ENCODE peak calls at places on chromosomes 3 and 15, in four cellular contexts. U is AG09309, N is left ventricle myocardium inferior, S is right lobe of liver. C is an unnamed sample.

GRCh38 chr3:122081543-122081942 is 26.4 kb downstream of the CD86 start:
- DNase-seq in U (no peak), N (no peak), S (no peak), C (no peak)

GRCh38 chr15:59879506-59879905 is 124.6 kb upstream of the FOXB1 start:
- DNase-seq in U (peak), N (no peak), S (no peak), C (no peak)

GRCh38 chr3:17077614-17078013 is 192.9 kb downstream of the PLCL2 start:
- DNase-seq in U (no peak), N (peak), S (no peak), C (no peak)

GRCh38 chr3:50350213-50350526 is 405 bp downstream of the NPRL2 start:
- DNase-seq in U (no peak), N (no peak), S (no peak), C (no peak)

GRCh38 chr15:29844290-29844903 is 22.1 kb upstream of the TJP1 start:
- DNase-seq in U (no peak), N (no peak), S (no peak), C (no peak)

GRCh38 chr3:150722267-150722666 is 18.5 kb upstream of the ERICH6 start:
- DNase-seq in U (no peak), N (no peak), S (no peak), C (no peak)

GRCh38 chr3:189674249-189674913 is 43.2 kb downstream of the TP63 start:
- DNase-seq in U (no peak), N (no peak), S (no peak), C (no peak)

GRCh38 chr3:191531434-191531833 is 70.5 kb downstream of the PYDC2 start:
- DNase-seq in U (no peak), N (no peak), S (no peak), C (no peak)

GRCh38 chr3:190362258-190362657 is 25.7 kb upstream of the CLDN16 start:
- DNase-seq in U (no peak), N (no peak), S (no peak), C (no peak)

GRCh38 chr15:36845270-36845669 is 255.1 kb downstream of the MEIS2 start:
- DNase-seq in U (no peak), N (no peak), S (no peak), C (no peak)

GRCh38 chr3:177776656-177777055 is 579.4 kb upstream of the TBL1XR1 start:
- DNase-seq in U (no peak), N (no peak), S (no peak), C (peak)

GRCh38 chr3:65130782-65131181 is 443.0 kb upstream of the ADAMTS9 start:
- DNase-seq in U (no peak), N (no peak), S (no peak), C (no peak)

GRCh38 chr3:102400766-102401165 is 34.0 kb upstream of the ZPLD1 start:
- DNase-seq in U (no peak), N (no peak), S (no peak), C (peak)

GRCh38 chr3:107208796-107209195 is 168.4 kb upstream of the CCDC54 start:
- DNase-seq in U (no peak), N (no peak), S (no peak), C (no peak)

GRCh38 chr15:65816441-65816840 is 24.3 kb upstream of the DENND4A start:
- DNase-seq in U (no peak), N (no peak), S (no peak), C (no peak)

GRCh38 chr3:21920431-21920830 is 169.4 kb upstream of the ZNF385D start:
- DNase-seq in U (peak), N (no peak), S (no peak), C (peak)

GRCh38 chr3:56838441-56838840 is 36.7 kb upstream of the ARHGEF3 start:
- DNase-seq in U (no peak), N (no peak), S (no peak), C (no peak)

DNA sequence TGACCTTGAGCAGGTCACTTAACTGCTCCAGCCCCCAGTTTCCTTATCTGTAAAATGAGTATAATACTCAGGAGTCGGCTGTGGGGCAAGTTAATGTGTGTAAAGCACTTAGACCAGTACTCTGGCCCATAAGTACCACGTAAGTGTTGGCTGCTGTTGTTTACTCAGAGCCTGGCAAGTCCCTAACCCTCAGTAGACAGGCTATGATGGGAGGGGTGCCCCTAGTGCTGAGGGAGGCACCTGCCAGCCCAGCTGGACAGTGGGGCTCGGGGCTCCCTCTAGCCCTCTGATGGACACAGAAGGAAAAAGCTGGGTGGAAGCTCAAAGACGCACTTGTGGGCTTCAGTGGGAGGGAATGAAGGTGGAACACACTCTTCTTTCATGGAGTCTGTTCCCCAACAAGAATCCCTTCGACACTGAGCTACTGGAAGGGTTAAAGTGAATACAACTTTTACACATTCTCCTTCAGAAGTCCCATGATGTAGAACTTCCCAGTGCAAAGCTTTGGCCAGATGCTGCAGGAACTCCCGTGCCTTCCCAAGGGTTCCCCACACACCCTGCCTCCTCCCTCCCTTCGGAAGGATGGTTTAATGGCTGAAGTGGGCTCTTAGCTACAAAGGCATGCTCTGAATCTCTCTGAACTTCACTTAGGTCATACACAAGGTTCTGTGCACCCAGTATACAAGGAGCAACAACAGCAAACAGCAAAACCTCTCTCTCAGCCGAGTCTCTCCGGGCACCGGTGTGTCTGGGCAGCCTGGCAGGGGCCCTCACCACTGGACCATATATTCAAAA is 25.4 kb downstream of the TMEM44 start:
- DNase-seq in U (no peak), N (no peak), S (no peak), C (no peak)
- TF ChIP-seq CTCF in U (no peak), N (no peak), S (no peak), C (no peak)

GRCh38 chr3:182904164-182904563 is 76.2 kb downstream of the DCUN1D1 start:
- DNase-seq in U (no peak), N (no peak), S (no peak), C (no peak)
- TF ChIP-seq CTCF in U (no peak), N (no peak), S (peak), C (no peak)

GRCh38 chr3:63331520-63331919 is 53.4 kb downstream of the SYNPR start:
- DNase-seq in U (no peak), N (no peak), S (no peak), C (no peak)

GRCh38 chr3:63328386-63328785 is 50.3 kb downstream of the SYNPR start:
- DNase-seq in U (no peak), N (no peak), S (no peak), C (peak)

GRCh38 chr3:63333815-63334214 is 55.7 kb downstream of the SYNPR start:
- DNase-seq in U (no peak), N (no peak), S (no peak), C (no peak)
- TF ChIP-seq CTCF in U (no peak), N (peak), S (no peak), C (no peak)

GRCh38 chr3:133440652-133441051 is 40.8 kb downstream of the BFSP2 start:
- DNase-seq in U (no peak), N (no peak), S (no peak), C (no peak)

GRCh38 chr3:133442518-133442917 is 42.7 kb downstream of the BFSP2 start:
- DNase-seq in U (no peak), N (no peak), S (no peak), C (no peak)

GRCh38 chr3:133439563-133439962 is 39.7 kb downstream of the BFSP2 start:
- DNase-seq in U (no peak), N (no peak), S (no peak), C (no peak)

GRCh38 chr3:133441867-133442270 is 42.0 kb downstream of the BFSP2 start:
- DNase-seq in U (no peak), N (no peak), S (no peak), C (no peak)

DNA sequence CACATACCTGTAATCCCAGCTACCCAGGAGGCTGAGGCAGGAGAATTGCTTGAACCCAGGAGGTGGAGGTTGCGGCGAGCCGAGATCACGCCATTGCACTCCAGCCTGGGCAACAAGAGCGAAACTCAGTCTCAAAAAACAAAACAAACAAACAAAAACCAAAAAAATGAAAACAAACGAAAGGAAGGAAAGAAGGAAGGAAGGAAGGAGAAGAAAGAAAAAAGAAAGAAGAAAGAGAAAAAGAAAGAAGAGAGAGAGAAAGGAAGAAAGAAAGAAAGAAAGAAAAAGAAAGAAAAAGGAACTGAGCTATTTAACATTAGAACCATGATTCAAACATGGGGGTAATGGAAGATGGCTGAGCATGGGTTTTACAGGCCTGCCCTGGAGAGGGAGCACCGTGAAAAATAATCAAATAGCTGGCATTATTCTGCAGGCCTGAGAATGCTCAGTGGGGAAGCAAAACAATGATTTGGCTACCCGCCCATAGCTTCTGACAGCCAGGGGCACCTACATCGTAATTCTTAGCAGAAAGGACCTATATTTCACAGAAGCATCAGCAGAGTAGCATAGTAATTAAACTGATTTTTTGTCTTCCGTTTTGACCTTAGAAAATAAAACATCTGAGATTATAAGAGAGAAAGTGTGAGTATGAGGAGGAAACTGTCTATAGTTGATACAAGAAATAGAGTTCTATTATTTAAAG is 37.7 kb downstream of the BFSP2 start:
- DNase-seq in U (no peak), N (no peak), S (no peak), C (no peak)
- TF ChIP-seq CTCF in U (peak), N (peak), S (no peak), C (peak)

DNA sequence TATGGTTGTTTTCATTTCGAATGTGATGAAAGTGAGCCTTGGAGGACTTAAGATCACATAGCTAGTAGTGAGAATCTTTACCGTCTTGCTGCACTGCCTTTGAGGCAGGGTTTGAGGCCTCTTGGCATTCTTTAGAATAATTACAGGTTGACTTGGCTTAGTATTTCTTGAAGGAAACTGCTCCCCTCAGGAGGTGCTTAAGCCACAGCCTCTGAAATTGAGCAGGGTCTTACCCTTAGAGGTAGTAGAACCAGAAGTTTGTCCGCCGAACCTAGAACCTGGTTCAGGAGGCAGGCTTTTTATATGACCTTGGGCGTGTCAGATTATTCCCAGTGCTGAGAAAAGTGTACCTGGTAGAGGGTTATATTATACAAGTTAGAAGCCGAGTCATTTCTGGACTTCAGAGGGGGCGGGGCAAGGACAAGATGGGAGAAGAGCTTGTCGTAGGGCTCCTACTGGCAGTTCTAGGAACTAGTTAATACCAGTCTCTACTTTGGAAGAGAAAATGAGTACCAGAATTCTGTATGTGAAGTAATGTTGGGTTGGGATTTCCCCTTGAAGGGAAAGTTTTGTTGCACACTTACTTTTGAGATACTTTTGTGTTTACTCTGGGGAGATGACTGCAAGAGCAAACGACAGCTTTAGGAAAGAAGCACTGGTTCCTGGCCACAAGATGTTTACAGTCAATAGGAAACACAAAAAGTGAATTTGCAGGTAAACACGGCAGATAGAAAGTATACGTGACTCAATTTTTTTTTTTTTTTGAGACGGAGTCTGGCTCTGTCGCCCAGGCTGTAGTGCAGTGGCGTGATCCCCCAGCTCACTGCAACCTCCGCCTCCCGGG is 1.3 kb downstream of the TFG start:
- DNase-seq in U (no peak), N (no peak), S (peak), C (no peak)
- TF ChIP-seq CTCF in U (peak), N (peak), S (no peak), C (peak)

GRCh38 chr15:63157891-63158431 is 684 bp upstream of the RPS27L start:
- DNase-seq in U (peak), N (peak), S (no peak), C (no peak)
- TF ChIP-seq CTCF in U (peak), N (peak), S (no peak), C (peak)

DNA sequence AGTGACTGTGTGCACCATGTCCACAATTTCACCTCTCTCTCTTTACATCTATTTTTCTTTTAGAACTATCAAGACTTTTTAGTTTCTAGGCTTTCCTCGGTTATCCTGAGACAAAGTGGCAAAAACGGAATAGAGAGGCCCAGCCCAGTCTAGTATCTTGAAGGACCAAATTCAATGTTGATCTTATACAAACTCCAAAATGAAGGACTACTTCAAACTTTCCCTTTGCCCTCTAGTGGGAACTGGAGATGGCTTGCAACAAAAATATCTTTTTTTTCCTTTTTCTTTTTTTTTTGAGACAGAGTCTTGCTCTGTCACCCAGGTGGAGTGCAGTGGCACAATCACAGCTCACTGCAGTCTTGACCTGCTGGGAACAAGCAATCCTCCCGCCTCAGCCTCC is 338.5 kb upstream of the UMPS start:
- DNase-seq in U (no peak), N (no peak), S (no peak), C (no peak)
- TF ChIP-seq CTCF in U (peak), N (no peak), S (no peak), C (no peak)

DNA sequence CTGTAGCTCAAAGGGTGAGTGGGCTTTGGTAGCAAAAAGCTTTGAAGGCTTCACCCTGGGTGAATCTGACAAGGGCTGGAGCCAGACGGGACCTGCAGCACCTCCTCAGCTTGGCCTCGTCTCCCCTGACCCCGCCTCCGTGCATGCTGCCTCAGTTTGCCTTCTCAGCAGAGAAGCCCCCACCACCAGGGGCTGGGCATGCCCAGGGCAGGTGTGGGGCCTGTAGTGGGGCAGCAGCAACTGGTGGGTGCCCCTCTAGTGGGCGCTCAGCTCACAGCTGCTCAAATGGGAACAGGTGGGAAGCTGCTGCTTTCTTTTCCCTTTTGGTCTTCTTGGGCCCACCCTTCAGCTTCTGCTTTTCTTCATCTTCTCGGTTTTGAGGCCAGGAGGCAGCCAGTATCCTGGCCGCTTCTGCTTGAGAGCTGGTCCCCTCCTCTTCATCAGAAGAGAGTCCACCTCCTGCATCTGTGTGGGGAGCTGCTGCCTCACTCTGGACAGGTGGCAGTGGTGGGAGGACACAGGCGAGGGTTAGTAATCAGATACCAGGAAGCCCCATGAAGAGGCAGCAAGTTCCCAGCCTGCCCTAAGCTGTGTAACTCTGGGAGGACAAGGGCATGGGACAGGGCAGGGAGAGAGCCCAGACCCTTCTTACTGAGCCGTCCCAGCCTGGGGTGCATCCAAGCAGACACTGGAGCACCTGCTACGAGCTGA is 21.0 kb downstream of the TMEM43 start:
- DNase-seq in U (no peak), N (no peak), S (no peak), C (no peak)
- TF ChIP-seq CTCF in U (no peak), N (no peak), S (no peak), C (no peak)

DNA sequence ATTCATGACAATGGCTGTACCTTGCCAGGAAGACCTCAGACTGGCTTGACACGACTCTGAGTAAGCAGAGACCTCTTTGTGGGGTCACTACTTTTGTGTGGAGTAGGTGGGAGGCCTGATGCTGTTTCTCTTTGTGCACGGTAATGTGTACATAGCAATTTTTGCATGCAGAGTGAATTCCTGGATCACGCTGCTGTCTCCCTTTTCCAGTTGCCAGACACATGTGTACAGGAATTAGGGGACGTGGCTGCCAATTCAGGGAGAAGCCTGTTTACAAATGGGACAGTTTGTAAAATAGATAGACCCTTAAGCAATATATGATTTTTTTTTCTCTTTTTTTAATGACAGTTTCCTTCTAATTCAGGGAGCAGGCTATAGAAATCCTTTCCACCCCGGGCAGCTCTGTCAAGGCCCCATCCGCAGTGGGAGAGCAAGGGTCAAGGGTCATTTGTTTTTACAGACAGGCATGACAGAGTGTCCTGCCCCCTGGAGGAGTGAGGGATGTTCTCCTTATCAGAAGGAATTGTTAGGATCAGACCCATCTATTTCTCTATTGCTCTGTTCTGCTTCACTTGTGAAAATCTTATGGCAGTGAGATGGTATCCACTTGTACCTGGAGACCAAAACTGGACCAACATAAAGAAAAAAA is 4.7 kb downstream of the CACNA1D start:
- DNase-seq in U (no peak), N (no peak), S (peak), C (no peak)
- TF ChIP-seq CTCF in U (no peak), N (no peak), S (peak), C (no peak)